ENCODE peak calls at places on chromosomes 11 and 22, in five cellular contexts. M is body of pancreas, D is HepG2, E is stomach, L is BE2C. P is an unnamed sample.
A peak's percentile ranks its signal among the peaks of the same experiment; 100 is the strongest.

GRCh38 chr22:33000342-33001280 is 57.6 kb downstream of the SYN3 start:
- DNase-seq in D (peak; percentile 15), M (peak; percentile 49), L (peak; percentile 81), E (peak; percentile 31), P (no peak)

GRCh38 chr22:46462726-46463371 is 74.6 kb downstream of the CELSR1 start:
- DNase-seq in D (no peak), L (no peak), E (no peak), M (no peak), P (no peak)

GRCh38 chr11:128757235-128757711 is 63.4 kb downstream of the FLI1 start:
- DNase-seq in L (no peak), D (no peak), E (no peak), M (no peak), P (peak; percentile 83)

GRCh38 chr11:62554377-62554776 is 7.8 kb upstream of the AHNAK start:
- DNase-seq in M (no peak), L (no peak), E (no peak), D (no peak), P (no peak)

GRCh38 chr11:76283190-76283589 is 76.9 kb upstream of the WNT11 start:
- DNase-seq in M (no peak), E (no peak), L (no peak), D (no peak), P (no peak)

GRCh38 chr11:44335052-44335894 is 25.3 kb upstream of the ALX4 start:
- DNase-seq in L (no peak), E (no peak), M (no peak), D (no peak), P (no peak)

GRCh38 chr11:96037267-96037990 is 113.5 kb upstream of the MTMR2 start:
- DNase-seq in E (no peak), D (no peak), M (no peak), L (no peak), P (no peak)

GRCh38 chr11:95711162-95711944 is 78.2 kb downstream of the FAM76B start:
- DNase-seq in L (no peak), E (no peak), M (no peak), D (no peak), P (no peak)

GRCh38 chr11:12212181-12212820 is 101.9 kb downstream of the MICAL2 start:
- DNase-seq in E (no peak), D (no peak), M (no peak), L (no peak), P (no peak)

GRCh38 chr22:33271390-33272161 is 213.4 kb upstream of the SYN3 start:
- DNase-seq in D (no peak), M (peak; percentile 84), E (peak; percentile 87), L (no peak), P (no peak)

GRCh38 chr11:79237676-79238075 is 203.2 kb downstream of the TENM4 start:
- DNase-seq in D (no peak), M (no peak), L (no peak), E (no peak), P (no peak)

GRCh38 chr22:37021710-37022482 is 2.4 kb downstream of the MPST start:
- DNase-seq in L (peak; percentile 54), M (peak; percentile 67), E (peak; percentile 62), D (no peak), P (peak; percentile 28)

GRCh38 chr11:57085604-57086003 is 96.1 kb upstream of the LRRC55 start:
- DNase-seq in M (no peak), D (no peak), L (no peak), E (no peak), P (no peak)

GRCh38 chr11:45145421-45146071 is 893 bp upstream of the PRDM11 start:
- DNase-seq in E (peak; percentile 31), M (peak; percentile 53), L (no peak), D (no peak), P (no peak)

GRCh38 chr11:103875855-103876510 is 160.5 kb upstream of the DDI1 start:
- DNase-seq in D (no peak), E (no peak), L (no peak), M (no peak), P (no peak)

GRCh38 chr11:90594658-90595057 is 371.8 kb upstream of the CHORDC1 start:
- DNase-seq in M (peak; percentile 5), D (no peak), E (no peak), L (peak; percentile 54), P (no peak)

GRCh38 chr11:64234840-64235379 is 526 bp downstream of the VEGFB start:
- DNase-seq in M (peak; percentile 73), D (no peak), E (peak; percentile 60), L (peak; percentile 46), P (peak; percentile 72)

GRCh38 chr22:25564979-25565677 is 653 bp downstream of the GRK3 start:
- DNase-seq in D (no peak), L (peak; percentile 83), M (peak; percentile 40), E (no peak), P (no peak)

GRCh38 chr11:59012106-59012941 is 73.0 kb downstream of the GLYATL1 start:
- DNase-seq in M (peak; percentile 16), E (no peak), D (no peak), L (no peak), P (no peak)

GRCh38 chr11:59011672-59012071 is 72.4 kb downstream of the GLYATL1 start:
- DNase-seq in E (no peak), M (no peak), D (no peak), L (no peak), P (no peak)

GRCh38 chr11:59010693-59011092 is 71.4 kb downstream of the GLYATL1 start:
- DNase-seq in D (no peak), M (no peak), L (no peak), E (no peak), P (no peak)

GRCh38 chr11:59008942-59009341 is 69.7 kb downstream of the GLYATL1 start:
- DNase-seq in L (no peak), E (peak; percentile 38), D (no peak), M (no peak), P (no peak)

DNA sequence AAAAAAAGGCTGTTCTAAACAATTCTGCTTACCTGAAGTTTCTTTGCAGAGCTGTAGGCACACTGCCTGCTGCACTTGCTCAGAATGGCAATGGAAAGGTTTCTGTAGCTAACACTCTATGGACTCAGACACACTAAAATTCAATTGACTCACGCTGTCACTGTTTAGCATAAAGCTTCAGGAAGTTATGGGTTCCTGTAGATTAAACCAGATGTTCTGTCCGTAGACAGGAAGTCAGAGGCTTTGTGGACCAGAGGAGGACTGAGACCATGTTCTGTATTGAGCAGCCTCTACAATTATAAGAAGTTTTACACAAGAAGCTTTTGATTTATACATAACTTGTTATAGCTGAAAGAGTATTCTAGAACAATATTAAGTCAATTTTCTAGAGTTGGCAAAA is 70.4 kb downstream of the GLYATL1 start:
- DNase-seq in E (no peak), D (no peak), L (no peak), M (no peak), P (no peak)
- H3K9me3 ChIP-seq in E (no peaks in the 10 kb centered on the region), D (no peaks in the 10 kb centered on the region), L (no peaks in the 10 kb centered on the region), M (no peaks in the 10 kb centered on the region), P (no peaks in the 10 kb centered on the region)

GRCh38 chr11:115368616-115369015 is 135.6 kb downstream of the CADM1 start:
- DNase-seq in M (no peak), E (no peak), D (no peak), L (no peak), P (no peak)
- H3K4me1 ChIP-seq in M (no peaks in the 10 kb centered on the region), E (no peaks in the 10 kb centered on the region), D (peaks cover 14% of the 10 kb centered on the region), L (peaks cover 13% of the 10 kb centered on the region), P (no peaks in the 10 kb centered on the region)

GRCh38 chr22:23551385-23551784 is 28.7 kb downstream of the IGLL1 start:
- DNase-seq in L (no peak), M (no peak), E (no peak), D (no peak), P (no peak)

GRCh38 chr22:23548501-23549197 is 31.4 kb downstream of the IGLL1 start:
- DNase-seq in E (no peak), L (no peak), D (no peak), M (no peak), P (no peak)

GRCh38 chr22:23550049-23550650 is 29.9 kb downstream of the IGLL1 start:
- DNase-seq in E (no peak), M (no peak), D (no peak), L (no peak), P (no peak)

GRCh38 chr22:23547818-23548500 is 32.1 kb downstream of the IGLL1 start:
- DNase-seq in D (no peak), M (no peak), E (no peak), L (no peak), P (no peak)

GRCh38 chr22:23549198-23549595 is 30.9 kb downstream of the IGLL1 start:
- DNase-seq in L (no peak), M (no peak), D (no peak), E (no peak), P (no peak)
- H3K9me3 ChIP-seq in L (no peaks in the 10 kb centered on the region), M (no peaks in the 10 kb centered on the region), D (peaks cover 5% of the 10 kb centered on the region), E (peaks cover 12% of the 10 kb centered on the region), P (no peaks in the 10 kb centered on the region)

GRCh38 chr11:99968336-99968735 is 718.8 kb upstream of the ARHGAP42 start:
- DNase-seq in D (no peak), M (no peak), L (no peak), E (no peak), P (no peak)

GRCh38 chr11:99979052-99979451 is 708.0 kb upstream of the ARHGAP42 start:
- DNase-seq in E (no peak), L (no peak), D (no peak), M (no peak), P (no peak)

GRCh38 chr11:99973993-99974392 is 713.1 kb upstream of the ARHGAP42 start:
- DNase-seq in E (no peak), L (no peak), M (no peak), D (no peak), P (no peak)
- H3K4me1 ChIP-seq in E (no peaks in the 10 kb centered on the region), L (no peaks in the 10 kb centered on the region), M (no peaks in the 10 kb centered on the region), D (no peaks in the 10 kb centered on the region), P (no peaks in the 10 kb centered on the region)

GRCh38 chr11:36002796-36003195 is 58.9 kb downstream of the LDLRAD3 start:
- DNase-seq in M (no peak), L (no peak), E (no peak), D (no peak), P (no peak)
- H3K9me3 ChIP-seq in M (no peaks in the 10 kb centered on the region), L (no peaks in the 10 kb centered on the region), E (no peaks in the 10 kb centered on the region), D (peaks cover 9% of the 10 kb centered on the region), P (no peaks in the 10 kb centered on the region)

GRCh38 chr22:35575116-35575748 is 34.6 kb downstream of the RASD2 start:
- DNase-seq in D (no peak), E (no peak), L (no peak), M (no peak), P (no peak)

GRCh38 chr22:35577799-35578659 is 37.4 kb downstream of the RASD2 start:
- DNase-seq in D (no peak), L (no peak), E (no peak), M (no peak), P (no peak)

GRCh38 chr22:35580351-35581022 is 36.6 kb downstream of the MB start:
- DNase-seq in M (no peak), D (no peak), E (no peak), L (no peak), P (no peak)

GRCh38 chr22:35578836-35579575 is 38.1 kb downstream of the MB start:
- DNase-seq in L (no peak), D (no peak), M (no peak), E (no peak), P (no peak)

DNA sequence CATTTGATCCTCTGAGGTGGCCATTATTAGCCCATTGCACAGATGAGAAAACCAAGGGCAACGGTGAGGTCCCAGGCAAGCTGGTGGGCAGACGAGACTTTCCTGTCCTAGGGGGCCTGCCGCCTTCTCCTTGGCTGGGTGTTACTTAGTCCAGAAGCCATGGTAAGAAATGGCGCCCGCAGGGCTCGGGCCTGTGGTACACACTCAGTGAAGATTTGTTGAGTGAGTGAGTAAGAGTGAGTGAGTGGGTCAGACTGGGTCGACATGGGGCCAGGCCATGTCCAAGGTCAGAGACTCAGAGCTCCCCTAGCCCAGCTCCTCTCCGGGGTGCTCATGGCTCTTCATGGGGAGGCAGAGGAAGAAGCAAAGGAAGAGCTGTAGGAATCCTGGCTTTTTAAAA is 36.0 kb downstream of the RASD2 start:
- DNase-seq in E (no peak), D (no peak), L (no peak), M (no peak), P (no peak)
- H3K4me1 ChIP-seq in E (no peaks in the 10 kb centered on the region), D (no peaks in the 10 kb centered on the region), L (no peaks in the 10 kb centered on the region), M (no peaks in the 10 kb centered on the region), P (no peaks in the 10 kb centered on the region)

P was measured in CD8-positive, alpha-beta memory T cell.